ENCODE peak calls at places on chromosomes 16 and 17, in four cellular contexts. K is A549; U is naive thymus-derived CD4-positive, alpha-beta T cell; W is tibial artery. O is an unnamed sample.

GRCh38 chr16:82108101-82108500 is 61.9 kb downstream of the MPHOSPH6 start:
- DNase-seq in K (no peak), U (no peak), W (no peak), O (no peak)

GRCh38 chr16:397135-397661 is at the start of gene NME4:
- DNase-seq in K (peak; percentile 37), U (no peak), W (no peak), O (no peak)

GRCh38 chr16:25481636-25482035 is 210.1 kb upstream of the HS3ST4 start:
- DNase-seq in K (no peak), U (no peak), W (no peak), O (no peak)

GRCh38 chr17:79627766-79628690 is 17.2 kb upstream of the RBFOX3 start:
- DNase-seq in K (no peak), U (no peak), W (peak; percentile 50), O (peak; percentile 36)

GRCh38 chr16:2829501-2830354 is at the start of gene ZG16B:
- DNase-seq in K (no peak), U (no peak), W (no peak), O (no peak)

GRCh38 chr17:305090-305976 is 47.3 kb downstream of the RPH3AL start:
- DNase-seq in K (peak; percentile 55), U (no peak), W (no peak), O (no peak)

GRCh38 chr16:19705131-19705501 is 12.9 kb downstream of the KNOP1 start:
- DNase-seq in K (no peak), U (no peak), W (no peak), O (no peak)

GRCh38 chr16:440627-441026 is 15.2 kb downstream of the RAB11FIP3 start:
- DNase-seq in K (no peak), U (no peak), W (no peak), O (no peak)

GRCh38 chr17:31880311-31880710 is 21.2 kb downstream of the UTP6 start:
- DNase-seq in K (no peak), U (no peak), W (peak; percentile 23), O (no peak)

GRCh38 chr16:89118361-89119061 is 24.9 kb downstream of the ACSF3 start:
- DNase-seq in K (no peak), U (no peak), W (no peak), O (no peak)

GRCh38 chr17:38867179-38867994 is 2.5 kb upstream of the LASP1 start:
- DNase-seq in K (peak; percentile 87), U (peak; percentile 79), W (peak; percentile 80), O (peak; percentile 72)

GRCh38 chr16:87350681-87351319 is 32.8 kb downstream of the FBXO31 start:
- DNase-seq in K (no peak), U (no peak), W (no peak), O (peak; percentile 68)

GRCh38 chr17:7889166-7889584 is 586 bp downstream of the CHD3 start:
- DNase-seq in K (peak; percentile 92), U (no peak), W (peak; percentile 99), O (peak; percentile 96)

GRCh38 chr16:85138825-85139627 is 26.8 kb upstream of the CIBAR2 start:
- DNase-seq in K (no peak), U (no peak), W (no peak), O (no peak)

GRCh38 chr17:78769200-78769773 is 12.8 kb downstream of the CYTH1 start:
- DNase-seq in K (no peak), U (no peak), W (no peak), O (no peak)

GRCh38 chr17:17062866-17063265 is 20.6 kb downstream of the MPRIP start:
- DNase-seq in K (no peak), U (no peak), W (peak; percentile 73), O (no peak)
- H3K4me1 ChIP-seq in K (peaks cover 100% of the 10 kb centered on the region), U (peaks cover 9% of the 10 kb centered on the region), W (no peaks in the 10 kb centered on the region), O (no peaks in the 10 kb centered on the region)

DNA sequence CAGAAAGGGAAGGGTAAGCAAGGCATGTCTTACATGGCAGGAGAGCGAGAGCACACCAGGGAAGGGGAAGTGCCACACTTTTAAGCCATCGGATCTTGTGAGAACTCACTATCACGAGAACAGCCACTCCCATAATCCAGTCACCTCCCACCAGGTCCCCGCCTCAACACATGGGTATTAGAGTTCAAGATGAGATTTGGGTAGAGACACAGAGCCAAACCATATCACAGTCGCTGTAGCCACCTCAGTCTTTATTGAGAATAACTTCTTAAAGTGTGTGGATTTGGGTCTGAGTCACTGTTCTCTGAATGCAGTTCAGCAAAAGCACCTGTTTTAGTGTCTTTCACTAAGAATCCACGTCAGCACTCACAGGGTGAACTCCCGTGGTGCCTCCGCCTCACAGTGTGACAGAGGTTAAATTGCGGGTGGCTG is 195.2 kb upstream of the CHMP6 start:
- DNase-seq in K (no peak), U (no peak), W (peak; percentile 5), O (no peak)
- H3K4me3 ChIP-seq in K (no peak overlapping the region), U (no peak overlapping the region), W (no peak overlapping the region), O (no peak overlapping the region)

DNA sequence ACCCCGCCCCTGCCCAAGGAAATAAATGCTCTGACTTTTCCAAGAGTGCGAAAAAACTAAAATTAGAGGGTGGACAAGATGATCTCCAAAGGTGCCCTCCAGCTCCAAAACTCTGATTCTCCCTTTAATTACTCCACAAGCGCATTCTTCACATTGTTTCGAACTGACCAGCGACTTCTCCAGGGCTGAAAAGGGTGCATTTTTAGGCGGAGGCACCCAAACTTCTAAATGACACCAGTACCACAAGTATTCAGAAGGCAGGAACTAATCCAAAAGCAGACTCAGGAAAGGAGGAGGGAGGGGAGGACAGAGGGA is 750 bp downstream of the ZFHX3 start:
- DNase-seq in K (no peak), U (no peak), W (no peak), O (no peak)
- H3K4me1 ChIP-seq in K (peaks cover 80% of the 10 kb centered on the region), U (no peaks in the 10 kb centered on the region), W (no peaks in the 10 kb centered on the region), O (peaks cover 69% of the 10 kb centered on the region)

DNA sequence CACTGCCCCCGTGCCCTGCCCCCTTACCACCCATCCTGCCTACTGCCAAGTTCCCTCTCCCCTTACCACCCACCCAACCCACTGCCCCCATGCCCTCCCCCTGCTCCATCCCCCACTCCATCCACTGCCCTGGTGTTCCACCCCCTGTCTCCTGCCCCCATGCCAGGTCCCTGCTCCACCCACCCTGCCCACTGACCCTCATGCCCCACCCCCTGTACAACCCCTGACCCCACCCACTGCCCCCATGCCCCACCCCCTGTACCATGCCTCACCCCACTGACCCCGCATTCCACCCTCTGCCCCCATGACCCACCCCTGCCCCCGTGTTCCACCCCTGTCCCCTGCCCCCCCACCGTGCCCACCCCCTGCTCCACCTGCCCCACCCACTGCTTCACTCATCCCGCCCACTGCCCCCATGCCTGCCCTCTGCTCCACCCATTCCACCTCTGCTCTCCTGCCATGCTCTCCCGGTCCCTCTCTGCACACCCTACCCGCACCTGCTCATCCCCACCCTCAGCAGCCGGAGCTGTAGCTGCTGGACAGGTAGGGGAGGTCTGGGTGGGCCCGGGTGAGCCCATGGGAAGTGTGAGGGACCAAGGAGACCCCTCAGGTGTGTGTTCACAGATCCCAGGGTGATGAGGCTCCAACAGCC is 7.4 kb upstream of the FN3KRP start:
- DNase-seq in K (no peak), U (no peak), W (no peak), O (no peak)
- H3K4me3 ChIP-seq in K (no peak overlapping the region), U (no peak overlapping the region), W (no peak overlapping the region), O (no peak overlapping the region)

DNA sequence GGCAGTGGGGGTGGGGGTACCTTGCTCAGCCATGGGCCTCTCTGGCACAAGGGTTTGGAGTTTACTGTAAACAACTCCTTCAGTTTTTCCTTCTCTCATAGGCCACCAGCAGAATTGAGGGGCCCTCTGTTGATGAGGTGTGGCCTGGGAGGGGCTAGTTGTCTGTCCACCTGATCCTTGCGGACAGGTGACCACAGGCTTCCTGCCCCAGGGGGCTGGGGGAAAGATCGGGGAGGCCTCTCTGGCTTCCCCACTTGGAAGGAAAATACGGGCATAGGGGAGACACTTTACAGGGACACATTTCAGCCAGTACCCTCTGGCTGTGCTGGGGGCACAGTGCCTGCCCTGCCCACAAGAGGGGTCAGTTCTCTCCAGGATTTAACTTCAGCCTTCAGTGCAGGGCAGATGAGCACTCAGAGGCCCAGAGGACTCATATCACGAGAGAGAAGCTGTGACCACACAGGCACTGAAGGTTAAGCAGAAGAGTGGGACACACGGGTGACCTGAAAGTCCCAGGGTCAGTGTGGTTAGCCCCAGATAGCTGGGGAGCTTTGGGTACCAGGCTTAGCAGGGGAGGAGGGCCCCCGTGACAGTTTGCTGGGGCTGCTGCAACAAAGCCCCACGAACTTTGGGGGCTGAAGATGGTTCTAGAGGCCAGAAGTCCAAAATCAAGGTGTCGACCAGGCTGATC is 245.9 kb downstream of the SEC14L1 start:
- DNase-seq in K (no peak), U (no peak), W (no peak), O (no peak)
- H3K4me1 ChIP-seq in K (peaks cover 88% of the 10 kb centered on the region), U (peaks cover 75% of the 10 kb centered on the region), W (peaks cover 9% of the 10 kb centered on the region), O (peaks cover 96% of the 10 kb centered on the region)

GRCh38 chr17:28404812-28405570 is 1.0 kb downstream of the SLC46A1 start:
- DNase-seq in K (no peak), U (no peak), W (no peak), O (no peak)
- H3K4me3 ChIP-seq in K (peak overlapping the region; percentile 80), U (peak overlapping the region; percentile 27), W (peak overlapping the region; percentile 74), O (peak overlapping the region; percentile 62)

GRCh38 chr17:64080174-64080618 is 49.7 kb downstream of the ERN1 start:
- DNase-seq in K (no peak), U (no peak), W (no peak), O (no peak)
- H3K4me1 ChIP-seq in K (peaks cover 77% of the 10 kb centered on the region), U (peaks cover 59% of the 10 kb centered on the region), W (no peaks in the 10 kb centered on the region), O (no peaks in the 10 kb centered on the region)